ENCODE peak calls at places on chromosomes 13 and 19, in nine cellular contexts. Q is Karpas-422; T is ovary; C is fibroblast of lung; K is CD4-positive, CD25-positive, alpha-beta regulatory T cell; F is cardiac muscle cell; R is aorta; U is effector memory CD4-positive, alpha-beta T cell; J is H9. G is an unnamed sample.

GRCh38 chr19:35879770-35880317 is 11.5 kb downstream of the APLP1 start:
- DNase-seq in Q (peak; percentile 96), T (peak; percentile 70), C (peak; percentile 85), K (peak; percentile 58), F (peak; percentile 92), R (peak; percentile 97), U (peak; percentile 48), J (peak; percentile 94), G (peak; percentile 94)

GRCh38 chr19:35963514-35963913 is 27.3 kb downstream of the LRFN3 start:
- DNase-seq in Q (no peak), T (no peak), C (peak; percentile 56), K (peak; percentile 30), F (peak; percentile 73), R (no peak), U (no peak), J (peak; percentile 76), G (no peak)

GRCh38 chr13:65090191-65090590 is 2139.9 kb downstream of the PCDH9 start:
- DNase-seq in Q (no peak), T (no peak), C (peak; percentile 28), K (no peak), F (no peak), R (no peak), U (no peak), J (no peak), G (no peak)

GRCh38 chr13:44930280-44930679 is 59.0 kb downstream of the NUFIP1 start:
- DNase-seq in Q (no peak), T (no peak), C (no peak), K (no peak), F (no peak), R (no peak), U (no peak), J (no peak), G (no peak)

GRCh38 chr13:112348642-112349345 is 27.4 kb upstream of the SPACA7 start:
- DNase-seq in Q (no peak), T (no peak), C (no peak), K (no peak), F (no peak), R (no peak), U (no peak), J (no peak), G (no peak)

GRCh38 chr13:30806784-30807183 is 71.4 kb downstream of the ALOX5AP start:
- DNase-seq in Q (peak; percentile 12), T (no peak), C (peak; percentile 85), K (no peak), F (peak; percentile 72), R (no peak), U (no peak), J (no peak), G (no peak)

GRCh38 chr13:45136741-45137500 is 16.6 kb downstream of the GTF2F2 start:
- DNase-seq in Q (no peak), T (no peak), C (no peak), K (no peak), F (no peak), R (no peak), U (no peak), J (no peak), G (no peak)

GRCh38 chr13:114118763-114119123 is 13.7 kb downstream of the RASA3 start:
- DNase-seq in Q (no peak), T (no peak), C (peak; percentile 80), K (no peak), F (peak; percentile 62), R (peak; percentile 67), U (no peak), J (no peak), G (no peak)

GRCh38 chr13:44051923-44052322 is 172.2 kb downstream of the LACC1 start:
- DNase-seq in Q (no peak), T (no peak), C (peak; percentile 14), K (no peak), F (no peak), R (no peak), U (no peak), J (no peak), G (no peak)

GRCh38 chr13:40082644-40083043 is 427.2 kb downstream of the COG6 start:
- DNase-seq in Q (no peak), T (peak; percentile 64), C (peak; percentile 93), K (no peak), F (peak; percentile 97), R (no peak), U (no peak), J (no peak), G (peak; percentile 69)

GRCh38 chr19:14890616-14891379 is 4.9 kb upstream of the OR7A17 start:
- DNase-seq in Q (no peak), T (no peak), C (no peak), K (no peak), F (no peak), R (no peak), U (no peak), J (no peak), G (peak; percentile 46)

GRCh38 chr13:84126671-84127171 is 244.4 kb upstream of the SLITRK1 start:
- DNase-seq in Q (no peak), T (no peak), C (peak; percentile 21), K (no peak), F (no peak), R (peak; percentile 52), U (no peak), J (no peak), G (no peak)

GRCh38 chr19:29410974-29411615 is 114.7 kb upstream of the VSTM2B start:
- DNase-seq in Q (no peak), T (peak; percentile 44), C (no peak), K (no peak), F (no peak), R (no peak), U (no peak), J (no peak), G (no peak)

GRCh38 chr13:25137624-25137892 is 34.5 kb downstream of the AMER2 start:
- DNase-seq in Q (no peak), T (no peak), C (no peak), K (no peak), F (no peak), R (no peak), U (no peak), J (no peak), G (no peak)

GRCh38 chr19:14475251-14476073 is at the start of gene PTGER1:
- DNase-seq in Q (no peak), T (no peak), C (peak; percentile 25), K (no peak), F (peak; percentile 35), R (no peak), U (no peak), J (peak; percentile 69), G (no peak)

GRCh38 chr19:33252971-33253370 is 27.3 kb upstream of the SLC7A10 start:
- DNase-seq in Q (no peak), T (no peak), C (no peak), K (no peak), F (no peak), R (no peak), U (no peak), J (no peak), G (no peak)

DNA sequence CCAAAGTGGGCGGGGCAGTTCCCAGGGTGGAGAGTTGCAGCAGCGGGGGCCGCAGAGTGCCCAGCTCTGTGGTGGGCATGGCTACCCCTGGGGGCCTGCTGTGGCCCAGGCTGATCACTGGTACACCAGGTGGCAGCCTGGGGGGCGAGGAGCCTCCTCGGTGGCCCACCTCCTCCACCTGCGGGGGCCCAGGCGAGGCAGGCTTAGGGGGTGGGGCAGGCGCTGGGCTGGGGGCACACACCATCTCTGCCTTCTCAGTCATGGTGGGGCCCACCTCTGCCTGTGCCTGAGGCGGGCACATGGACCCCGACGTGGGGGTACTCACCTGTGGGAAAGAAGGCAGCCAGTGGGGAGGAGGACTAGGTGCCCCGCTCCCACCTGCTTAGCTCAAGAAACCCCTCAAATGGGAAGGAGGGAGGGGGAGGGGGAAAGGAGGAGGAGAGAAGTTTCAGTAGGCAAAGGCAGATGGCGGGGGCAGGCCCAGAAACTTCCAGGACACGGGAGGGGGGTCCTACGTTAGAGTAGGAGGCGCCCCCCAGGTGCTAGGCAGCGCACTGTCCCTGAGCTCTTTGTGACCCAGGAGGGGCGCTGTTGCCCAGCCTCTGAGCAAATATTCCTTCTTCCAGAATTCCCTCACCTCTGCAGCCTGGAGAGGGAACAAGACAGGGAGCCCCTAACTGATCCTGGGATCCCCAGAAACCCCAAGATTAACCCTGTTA is 1.6 kb downstream of the LYL1 start:
- DNase-seq in Q (no peak), T (no peak), C (no peak), K (no peak), F (no peak), R (no peak), U (no peak), J (no peak), G (peak; percentile 24)
- H3K4me1 ChIP-seq in Q (peaks cover 70% of the 10 kb centered on the region), T (peaks cover 9% of the 10 kb centered on the region), C (peaks cover 3% of the 10 kb centered on the region), K (peaks cover 98% of the 10 kb centered on the region), F (peaks cover 7% of the 10 kb centered on the region), R (no peaks in the 10 kb centered on the region), U (peaks cover 80% of the 10 kb centered on the region), J (no peaks in the 10 kb centered on the region), G (peaks cover 19% of the 10 kb centered on the region)

DNA sequence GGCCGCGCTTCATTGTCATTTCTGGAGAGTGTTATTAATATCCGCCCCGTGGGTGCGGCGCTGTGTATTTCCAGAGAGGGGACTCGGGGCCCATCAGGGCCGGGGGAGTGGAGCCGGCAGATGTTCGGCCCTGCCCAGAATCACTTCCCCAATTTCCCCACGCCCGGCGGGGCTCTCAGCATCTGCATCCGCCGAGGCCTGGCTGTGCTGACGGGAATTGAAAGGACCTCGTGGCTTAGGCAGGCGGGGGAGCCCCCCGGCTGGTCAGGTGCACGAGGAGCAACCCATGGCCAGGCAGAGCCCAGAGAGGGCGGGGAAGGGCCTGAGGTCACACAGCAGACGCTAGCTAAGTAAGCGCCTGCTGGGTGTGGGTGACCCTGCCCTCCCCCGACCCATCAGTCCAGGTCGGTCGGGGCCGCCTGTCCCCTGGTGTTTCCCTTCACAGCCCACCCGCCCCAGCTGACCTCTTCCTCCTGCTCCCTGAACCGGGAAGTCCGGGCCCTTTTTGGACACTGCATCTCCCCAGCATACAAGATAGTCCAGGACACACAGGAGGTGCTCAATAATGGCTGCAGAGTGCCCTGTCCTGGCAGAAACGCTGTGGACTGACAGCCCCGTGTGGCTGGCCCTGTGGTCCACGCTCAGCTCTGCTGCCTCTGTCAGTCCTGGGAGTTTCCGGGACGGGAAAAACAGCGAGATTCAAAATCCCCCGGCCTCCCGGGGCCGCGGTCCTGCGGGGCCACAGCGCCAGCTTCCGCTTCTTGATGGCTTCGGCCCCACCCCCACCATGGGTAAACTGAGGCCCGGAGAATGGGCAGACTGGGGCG is 22.1 kb downstream of the ARID3A start:
- DNase-seq in Q (peak; percentile 92), T (peak; percentile 12), C (no peak), K (no peak), F (no peak), R (no peak), U (no peak), J (no peak), G (no peak)
- H3K4me1 ChIP-seq in Q (peaks cover 15% of the 10 kb centered on the region), T (peaks cover 9% of the 10 kb centered on the region), C (peaks cover 5% of the 10 kb centered on the region), K (peaks cover 6% of the 10 kb centered on the region), F (peaks cover 6% of the 10 kb centered on the region), R (no peaks in the 10 kb centered on the region), U (peaks cover 5% of the 10 kb centered on the region), J (no peaks in the 10 kb centered on the region), G (no peaks in the 10 kb centered on the region)

GRCh38 chr13:29511439-29511814 is 84.1 kb downstream of the SLC7A1 start:
- DNase-seq in Q (no peak), T (no peak), C (no peak), K (no peak), F (no peak), R (no peak), U (no peak), J (no peak), G (no peak)
- H3K4me1 ChIP-seq in Q (peaks cover 18% of the 10 kb centered on the region), T (peaks cover 6% of the 10 kb centered on the region), C (peaks cover 3% of the 10 kb centered on the region), K (no peaks in the 10 kb centered on the region), F (peaks cover 24% of the 10 kb centered on the region), R (no peaks in the 10 kb centered on the region), U (no peaks in the 10 kb centered on the region), J (no peaks in the 10 kb centered on the region), G (no peaks in the 10 kb centered on the region)

DNA sequence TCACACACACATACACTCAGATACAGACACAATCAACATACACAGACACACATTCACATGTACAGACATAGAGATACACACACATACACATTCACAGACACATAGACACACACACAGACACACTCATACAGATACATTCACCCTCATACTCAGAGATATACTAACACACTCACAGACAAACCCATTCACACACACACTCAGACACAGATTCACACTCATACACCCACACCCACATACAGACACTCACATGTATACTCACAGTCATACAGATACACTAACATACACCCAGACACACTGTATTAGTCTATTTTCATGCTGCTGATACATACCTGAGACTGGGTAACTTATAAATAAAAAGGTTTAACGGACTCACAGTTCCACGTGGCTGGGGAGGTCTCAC is 30.8 kb downstream of the GJA3 start:
- DNase-seq in Q (no peak), T (no peak), C (no peak), K (no peak), F (no peak), R (no peak), U (no peak), J (no peak), G (no peak)
- H3K4me1 ChIP-seq in Q (peaks cover 5% of the 10 kb centered on the region), T (peaks cover 4% of the 10 kb centered on the region), C (peaks cover 8% of the 10 kb centered on the region), K (peaks cover 19% of the 10 kb centered on the region), F (peaks cover 47% of the 10 kb centered on the region), R (no peaks in the 10 kb centered on the region), U (peaks cover 9% of the 10 kb centered on the region), J (no peaks in the 10 kb centered on the region), G (peaks cover 11% of the 10 kb centered on the region)